ENCODE peak calls at places on chromosome 22, in four cellular contexts. V is COLO829, K is tibial artery, E is D341Med. G is an unnamed sample.

GRCh38 chr22:48503035-48503625 is 1324.5 kb downstream of the BRD1 start:
- DNase-seq in K (no peak), E (no peak), V (no peak), G (no peak)

GRCh38 chr22:20803696-20804324 is 29.9 kb downstream of the SERPIND1 start:
- DNase-seq in E (peak), K (no peak), V (no peak), G (no peak)

GRCh38 chr22:28977050-28977449 is 84.6 kb downstream of the C22orf31 start:
- DNase-seq in E (no peak), K (no peak), V (no peak), G (no peak)

GRCh38 chr22:24466831-24467249 is 28.3 kb upstream of the UPB1 start:
- DNase-seq in K (peak), V (peak), E (no peak), G (peak)

GRCh38 chr22:27112273-27112672 is 454.9 kb downstream of the MIAT start:
- DNase-seq in V (no peak), K (no peak), E (no peak), G (no peak)

GRCh38 chr22:49871482-49871881 is 17.8 kb downstream of the ZBED4 start:
- DNase-seq in E (no peak), V (no peak), K (no peak), G (no peak)

GRCh38 chr22:44685384-44686056 is 16.5 kb upstream of the PRR5 start:
- DNase-seq in V (peak), K (no peak), E (no peak), G (no peak)

GRCh38 chr22:27715078-27715477 is 86.5 kb downstream of the MN1 start:
- DNase-seq in E (no peak), K (no peak), V (no peak), G (no peak)

GRCh38 chr22:42788021-42788420 is 67.4 kb upstream of the A4GALT start:
- DNase-seq in E (no peak), V (no peak), K (no peak), G (no peak)

GRCh38 chr22:46386312-46386711 is 50.8 kb downstream of the TRMU start:
- DNase-seq in K (no peak), V (no peak), E (no peak), G (no peak)

GRCh38 chr22:23909258-23909898 is 15.2 kb downstream of the MIF start:
- DNase-seq in E (no peak), V (no peak), K (no peak), G (no peak)

GRCh38 chr22:45212306-45212709 is 28.4 kb downstream of the KIAA0930 start:
- DNase-seq in V (peak), E (peak), K (peak), G (no peak)

GRCh38 chr22:25174156-25174887 is 25.3 kb upstream of the CRYBB3 start:
- DNase-seq in K (no peak), E (no peak), V (no peak), G (no peak)

GRCh38 chr22:37121887-37122591 is 12.5 kb upstream of the TMPRSS6 start:
- DNase-seq in E (no peak), K (no peak), V (no peak), G (no peak)

GRCh38 chr22:23438216-23438615 is 141.9 kb downstream of the IGLL1 start:
- DNase-seq in E (no peak), V (no peak), K (no peak), G (no peak)

GRCh38 chr22:42067706-42068350 is 2.8 kb downstream of the NAGA start:
- DNase-seq in V (no peak), K (no peak), E (peak), G (no peak)

GRCh38 chr22:21845558-21846452 is 21.6 kb downstream of the MAPK1 start:
- DNase-seq in E (peak), V (no peak), K (no peak), G (no peak)

GRCh38 chr22:36039125-36039524 is 10.5 kb upstream of the RBFOX2 start:
- DNase-seq in K (no peak), E (no peak), V (no peak), G (no peak)

GRCh38 chr22:39592104-39593060 is 21.8 kb downstream of the CACNA1I start:
- DNase-seq in E (no peak), V (no peak), K (no peak), G (no peak)

GRCh38 chr22:42957958-42958357 is 57.0 kb downstream of the PACSIN2 start:
- DNase-seq in V (no peak), E (no peak), K (no peak), G (no peak)

GRCh38 chr22:35708917-35709316 is 8.8 kb upstream of the APOL5 start:
- DNase-seq in K (no peak), V (no peak), E (no peak), G (no peak)

GRCh38 chr22:34781676-34782075 is 284.3 kb upstream of the ISX start:
- DNase-seq in V (no peak), K (no peak), E (no peak), G (no peak)

GRCh38 chr22:37144180-37144554 is 5.5 kb downstream of the IL2RB start:
- DNase-seq in K (no peak), V (no peak), E (no peak), G (no peak)

GRCh38 chr22:29167032-29167911 is 38.4 kb upstream of the EMID1 start:
- DNase-seq in K (no peak), E (peak), V (no peak), G (no peak)